ENCODE peak calls at places on chromosome X, in six cellular contexts. M is NCI-H2171 treated with DMSO at 0.1 percent for 48 hours, P is GM20000, X is putamen, N is neural crest cell, E is upper lobe of right lung. J is an unnamed sample.

GRCh38 chrX:270848-271367 is 10.3 kb upstream of the PLCXD1 start:
- DNase-seq in E (peak), P (no peak), M (no peak), N (no peak), X (no peak), J (no peak)

GRCh38 chrX:41276661-41277506 is 57.1 kb upstream of the DDX3X start:
- DNase-seq in E (no peak), N (no peak), X (no peak), M (no peak), P (peak), J (no peak)

GRCh38 chrX:31333181-31333831 is 261.5 kb upstream of the FTHL17 start:
- DNase-seq in N (no peak), P (no peak), E (no peak), M (no peak), X (no peak), J (no peak)

GRCh38 chrX:77635372-77635771 is 150.6 kb downstream of the ATRX start:
- DNase-seq in P (no peak), E (no peak), X (no peak), N (no peak), M (no peak), J (no peak)

GRCh38 chrX:10164879-10165278 is 8.1 kb downstream of the CLCN4 start:
- DNase-seq in N (no peak), E (no peak), P (no peak), M (no peak), X (no peak), J (no peak)

GRCh38 chrX:8913665-8914409 is 112.7 kb upstream of the FAM9A start:
- DNase-seq in M (no peak), N (no peak), P (no peak), E (no peak), X (peak), J (peak)

GRCh38 chrX:48468693-48469691 is 1.1 kb downstream of the SLC38A5 start:
- DNase-seq in P (peak), X (no peak), M (no peak), N (no peak), E (no peak), J (peak)

GRCh38 chrX:128717635-128718578 is 665.7 kb upstream of the ACTRT1 start:
- DNase-seq in M (no peak), X (no peak), E (no peak), N (no peak), P (no peak), J (peak)

GRCh38 chrX:94053575-94053974 is 379.6 kb downstream of the FAM133A start:
- DNase-seq in E (no peak), N (no peak), M (no peak), X (no peak), P (no peak), J (no peak)

GRCh38 chrX:46873746-46874145 is 36.9 kb downstream of the RP2 start:
- DNase-seq in E (no peak), P (no peak), X (no peak), N (no peak), M (no peak), J (no peak)

GRCh38 chrX:154312116-154312515 is 16.5 kb downstream of the TKTL1 start:
- DNase-seq in E (no peak), M (no peak), N (no peak), X (no peak), P (no peak), J (no peak)

GRCh38 chrX:13638826-13639225 is 14.1 kb upstream of the TCEANC start:
- DNase-seq in E (no peak), X (no peak), M (no peak), P (no peak), N (no peak), J (no peak)

GRCh38 chrX:37658352-37659030 is 27.1 kb upstream of the XK start:
- DNase-seq in N (no peak), P (no peak), M (no peak), E (no peak), X (no peak), J (no peak)

GRCh38 chrX:42772874-42773273 is 5.1 kb downstream of the PPP1R2C start:
- DNase-seq in N (no peak), P (no peak), M (no peak), X (no peak), E (no peak), J (no peak)

GRCh38 chrX:18119856-18120255 is 100.8 kb downstream of the BEND2 start:
- DNase-seq in P (no peak), E (no peak), X (no peak), M (no peak), N (no peak), J (no peak)

GRCh38 chrX:55451125-55451524 is 802 bp upstream of the MAGEH1 start:
- DNase-seq in N (no peak), M (no peak), E (no peak), X (no peak), P (no peak), J (no peak)

GRCh38 chrX:119427024-119427794 is 28.1 kb downstream of the SLC25A43 start:
- DNase-seq in X (no peak), E (no peak), P (peak), N (no peak), M (no peak), J (no peak)

GRCh38 chrX:52576946-52577345 is 60.1 kb upstream of the XAGE1B start:
- DNase-seq in X (no peak), N (no peak), M (no peak), E (no peak), P (no peak), J (no peak)

GRCh38 chrX:16839852-16840460 is 30.2 kb downstream of the RBBP7 start:
- DNase-seq in N (no peak), E (no peak), M (no peak), P (no peak), X (peak), J (no peak)

GRCh38 chrX:86295293-86295692 is 147.0 kb downstream of the DACH2 start:
- DNase-seq in E (no peak), M (no peak), N (no peak), P (no peak), X (no peak), J (no peak)

GRCh38 chrX:8846271-8846670 is 45.1 kb upstream of the FAM9A start:
- DNase-seq in N (no peak), X (no peak), M (peak), P (no peak), E (no peak), J (no peak)

GRCh38 chrX:40205471-40205870 is 107.7 kb upstream of the BCOR start:
- DNase-seq in X (no peak), P (no peak), E (no peak), N (no peak), M (no peak), J (peak)

GRCh38 chrX:35842657-35843056 is 44.5 kb downstream of the MAGEB16 start:
- DNase-seq in M (no peak), X (peak), E (no peak), P (no peak), N (no peak), J (no peak)

GRCh38 chrX:8084023-8084422 is 87.0 kb downstream of the VCX2 start:
- DNase-seq in E (no peak), N (no peak), X (peak), M (peak), P (no peak), J (peak)

GRCh38 chrX:110732274-110732673 is 63.3 kb downstream of the CHRDL1 start:
- DNase-seq in N (no peak), M (peak), P (no peak), X (no peak), E (no peak), J (peak)

GRCh38 chrX:120358687-120359086 is 3.2 kb upstream of the ATP1B4 start:
- DNase-seq in M (no peak), E (no peak), P (no peak), X (peak), N (no peak), J (peak)

GRCh38 chrX:137430984-137431475 is 134.9 kb upstream of the ZIC3 start:
- DNase-seq in M (no peak), P (no peak), X (no peak), N (no peak), E (no peak), J (no peak)

GRCh38 chrX:49919617-49920016 is 2.8 kb upstream of the CLCN5 start:
- DNase-seq in X (no peak), E (no peak), P (peak), N (peak), M (peak), J (peak)

GRCh38 chrX:17022205-17022604 is 75.7 kb downstream of the REPS2 start:
- DNase-seq in N (no peak), M (peak), X (no peak), P (no peak), E (no peak), J (peak)

GRCh38 chrX:18871161-18871880 is 112.6 kb downstream of the PHKA2 start:
- DNase-seq in E (no peak), P (no peak), X (no peak), N (no peak), M (no peak), J (no peak)

J was measured in NCI-H524.